ENCODE peak calls at places on chromosomes 4 and X, in five cellular contexts. A, V, K, Y and T are unnamed samples.

GRCh38 chr4:5572114-5572513 is 136.2 kb downstream of the EVC2 start:
- DNase-seq in Y (no peak), K (no peak), A (peak), V (no peak), T (no peak)

GRCh38 chrX:100673397-100673953 is 29.5 kb downstream of the SRPX2 start:
- DNase-seq in V (no peak), K (no peak), Y (no peak), A (peak), T (no peak)

GRCh38 chr4:130825283-130825682 is 1729.3 kb downstream of the C4orf33 start:
- DNase-seq in Y (no peak), V (no peak), A (no peak), K (no peak), T (no peak)

GRCh38 chr4:100450449-100450848 is 67.4 kb downstream of the EMCN start:
- DNase-seq in Y (no peak), K (no peak), V (no peak), A (no peak), T (no peak)

GRCh38 chr4:4680758-4681157 is 138.9 kb upstream of the STX18 start:
- DNase-seq in K (no peak), V (no peak), A (no peak), Y (no peak), T (no peak)

GRCh38 chr4:175459571-175459970 is 352.5 kb downstream of the GPM6A start:
- DNase-seq in A (no peak), K (no peak), V (no peak), Y (no peak), T (no peak)

GRCh38 chr4:119666653-119667091 is 38.1 kb upstream of the PDE5A start:
- DNase-seq in Y (no peak), A (no peak), V (no peak), K (no peak), T (no peak)

GRCh38 chr4:48108309-48109073 is 25.6 kb downstream of the TXK start:
- DNase-seq in V (no peak), K (no peak), Y (no peak), A (no peak), T (no peak)

GRCh38 chr4:40990899-40991265 is 223.5 kb downstream of the APBB2 start:
- DNase-seq in K (no peak), Y (no peak), V (no peak), A (no peak), T (no peak)

GRCh38 chrX:17759990-17760389 is 22.7 kb downstream of the SCML1 start:
- DNase-seq in A (no peak), V (no peak), K (no peak), Y (no peak), T (no peak)

GRCh38 chrX:2848806-2849420 is 20.2 kb downstream of the GYG2 start:
- DNase-seq in K (no peak), A (peak), V (no peak), Y (no peak), T (no peak)

GRCh38 chrX:153061732-153062131 is 5.5 kb downstream of the PNMA3 start:
- DNase-seq in A (peak), K (no peak), Y (no peak), V (no peak), T (no peak)

GRCh38 chr4:119765951-119766350 is 137.3 kb upstream of the PDE5A start:
- DNase-seq in K (no peak), Y (no peak), A (no peak), V (no peak), T (no peak)

GRCh38 chr4:124202106-124202505 is 510.4 kb downstream of the ANKRD50 start:
- DNase-seq in V (no peak), A (peak), K (no peak), Y (no peak), T (no peak)

GRCh38 chr4:151955721-151956340 is 195.0 kb upstream of the GATB start:
- DNase-seq in A (no peak), V (peak), K (no peak), Y (no peak), T (no peak)

GRCh38 chrX:22526339-22526738 is 253.6 kb downstream of the CBLL2 start:
- DNase-seq in Y (no peak), A (peak), K (peak), V (no peak), T (peak)

GRCh38 chrX:1468250-1468772 is 15.6 kb upstream of the ASMTL start:
- DNase-seq in Y (no peak), V (peak), A (no peak), K (peak), T (peak)
- TF ChIP-seq CTCF in Y (no peak), V (no peak), A (no peak), K (peak), T (peak)

DNA sequence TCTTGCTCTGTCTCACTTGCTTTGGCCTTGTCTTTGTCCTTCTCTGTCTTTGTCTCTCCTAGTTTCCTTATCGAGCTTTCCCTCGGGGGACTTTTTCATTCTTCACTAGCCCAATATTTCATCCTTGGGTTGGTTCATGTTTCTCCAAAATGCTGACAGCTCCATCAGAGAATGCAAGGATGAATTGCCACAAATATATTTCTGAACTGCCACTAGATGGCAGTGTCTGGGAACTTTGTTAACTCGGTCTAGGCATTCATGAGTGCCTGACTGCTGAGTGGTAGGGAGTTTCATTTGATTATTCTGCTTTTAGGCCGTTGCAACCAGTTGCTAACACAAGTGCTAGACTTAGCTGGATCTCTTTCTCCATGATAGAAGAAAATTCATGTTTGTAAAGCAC is 73.5 kb upstream of the RAP2C start:
- DNase-seq in A (peak), K (peak), Y (no peak), V (no peak), T (peak)
- TF ChIP-seq CTCF in A (peak), K (peak), Y (peak), V (peak), T (peak)

DNA sequence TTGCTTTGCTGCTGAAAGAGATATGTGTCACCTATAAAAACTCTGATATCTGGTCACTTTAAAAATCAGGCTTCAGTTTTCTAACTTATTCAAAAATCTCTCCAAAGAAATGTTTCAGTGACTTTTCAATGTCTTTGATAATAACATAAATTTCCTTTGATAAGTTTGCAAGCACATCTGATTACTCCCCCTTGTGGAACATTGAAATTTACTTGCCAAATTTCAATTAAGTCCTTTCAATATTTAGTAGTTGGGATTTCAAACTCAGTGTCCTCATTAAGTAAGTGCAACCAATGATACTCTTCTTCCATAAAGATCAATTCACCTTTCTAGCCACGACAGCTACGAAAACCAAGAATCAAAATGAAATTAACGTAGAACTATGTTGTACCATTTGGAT is 151.3 kb upstream of the FAM47C start:
- DNase-seq in A (peak), V (no peak), Y (no peak), K (no peak), T (no peak)
- TF ChIP-seq CTCF in A (no peak), V (no peak), Y (no peak), K (no peak), T (no peak)

GRCh38 chr4:180947421-180947820 is 1295.8 kb upstream of the TENM3 start:
- DNase-seq in A (peak), K (no peak), Y (no peak), V (no peak), T (no peak)
- TF ChIP-seq CTCF in A (no peak), K (no peak), Y (no peak), V (peak), T (no peak)

GRCh38 chr4:145347684-145348083 is 134.0 kb upstream of the SMAD1 start:
- DNase-seq in A (peak), K (no peak), Y (no peak), V (no peak), T (no peak)

GRCh38 chr4:145351922-145352321 is 129.7 kb upstream of the SMAD1 start:
- DNase-seq in K (no peak), A (no peak), Y (no peak), V (no peak), T (no peak)

GRCh38 chr4:145351162-145351561 is 130.5 kb upstream of the SMAD1 start:
- DNase-seq in K (no peak), A (no peak), Y (no peak), V (no peak), T (no peak)

DNA sequence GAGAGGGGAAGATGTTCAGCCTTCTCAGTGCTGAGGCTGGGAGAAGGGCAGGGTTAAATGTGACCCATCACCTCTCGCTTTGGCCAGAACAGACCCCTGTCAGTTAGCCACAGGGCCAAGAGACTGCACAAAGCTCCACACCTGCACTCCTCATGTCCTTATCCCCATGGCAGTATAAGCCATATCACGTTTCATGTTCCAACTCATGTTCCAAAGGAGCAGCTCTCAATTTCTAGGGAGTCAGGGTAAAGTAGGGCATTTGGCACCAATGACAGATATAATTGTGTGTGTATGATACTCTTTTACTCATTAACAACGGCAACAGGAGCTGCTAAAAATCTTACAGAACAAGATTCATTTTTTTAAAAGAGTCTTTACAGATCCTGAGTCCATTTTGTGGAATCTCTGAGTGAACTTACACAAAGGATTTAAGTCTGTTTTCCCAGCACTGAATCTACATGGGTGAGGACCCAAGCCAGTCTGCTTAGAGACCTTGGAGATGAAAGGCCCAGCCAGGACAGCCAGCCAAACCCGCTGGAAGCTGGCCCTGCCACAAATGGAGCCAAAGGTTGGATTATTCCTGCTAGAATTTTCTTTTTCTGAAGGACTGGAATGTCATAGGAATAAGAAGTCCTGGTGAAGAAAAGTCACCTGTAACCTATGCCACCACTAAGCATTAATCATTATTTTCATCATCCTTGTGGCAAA is 129.1 kb upstream of the SMAD1 start:
- DNase-seq in Y (no peak), A (no peak), K (no peak), V (no peak), T (no peak)
- TF ChIP-seq CTCF in Y (no peak), A (no peak), K (no peak), V (no peak), T (no peak)

GRCh38 chr4:37737456-37737855 is 51.3 kb upstream of the RELL1 start:
- DNase-seq in A (peak), K (no peak), Y (no peak), V (no peak), T (no peak)

GRCh38 chr4:37745946-37746345 is 59.8 kb upstream of the RELL1 start:
- DNase-seq in K (no peak), Y (no peak), A (no peak), V (no peak), T (no peak)

GRCh38 chr4:37741564-37741963 is 55.4 kb upstream of the RELL1 start:
- DNase-seq in A (no peak), K (no peak), V (no peak), Y (no peak), T (no peak)

GRCh38 chr4:37742149-37742548 is 56.0 kb upstream of the RELL1 start:
- DNase-seq in Y (no peak), V (no peak), K (no peak), A (no peak), T (no peak)
- TF ChIP-seq CTCF in Y (no peak), V (no peak), K (no peak), A (no peak), T (no peak)

GRCh38 chr4:6779667-6780565 is 2.6 kb upstream of the KIAA0232 start:
- DNase-seq in V (peak), Y (no peak), A (peak), K (no peak), T (no peak)
- TF ChIP-seq CTCF in V (no peak), Y (no peak), A (peak), K (no peak), T (no peak)

GRCh38 chr4:144787365-144788263 is 141.7 kb downstream of the HHIP start:
- DNase-seq in K (peak), V (no peak), Y (no peak), A (peak), T (peak)
- TF ChIP-seq CTCF in K (peak), V (peak), Y (peak), A (peak), T (peak)

GRCh38 chr4:103895876-103896465 is 176.2 kb upstream of the TACR3 start:
- DNase-seq in V (no peak), Y (no peak), A (no peak), K (no peak), T (no peak)
- TF ChIP-seq CTCF in V (no peak), Y (no peak), A (no peak), K (no peak), T (no peak)